ENCODE peak calls at places on chromosomes 11 and 22, in six cellular contexts. S is EH; H is Kasumi-1; P is CD8-positive, alpha-beta memory T cell; U is spleen; O is kidney glomerular epithelial cell. B is an unnamed sample.

GRCh38 chr22:29710922-29711593 is 8.7 kb upstream of the CABP7 start:
- DNase-seq in O (no peak), U (peak), S (no peak), H (no peak), P (no peak), B (no peak)

GRCh38 chr11:101446238-101446637 is 137.6 kb downstream of the TRPC6 start:
- DNase-seq in U (no peak), P (no peak), H (no peak), S (peak), O (no peak), B (no peak)

GRCh38 chr22:36180038-36180880 is 19.7 kb upstream of the APOL3 start:
- DNase-seq in H (peak), S (peak), O (peak), U (peak), P (peak), B (peak)

GRCh38 chr11:20443596-20443995 is 56.1 kb downstream of the PRMT3 start:
- DNase-seq in P (no peak), O (peak), U (no peak), H (peak), S (peak), B (no peak)

GRCh38 chr11:18314794-18315523 is 7.0 kb downstream of the HPS5 start:
- DNase-seq in S (peak), O (no peak), H (peak), U (no peak), P (no peak), B (no peak)

GRCh38 chr11:9269492-9270030 is 4.4 kb upstream of the DENND5A start:
- DNase-seq in S (peak), U (no peak), P (no peak), O (no peak), H (no peak), B (no peak)

GRCh38 chr22:31001124-31001770 is 32.2 kb downstream of the TUG1 start:
- DNase-seq in U (no peak), O (no peak), P (no peak), H (no peak), S (no peak), B (no peak)

GRCh38 chr11:11230802-11231562 is 122.1 kb downstream of the CSNK2A3 start:
- DNase-seq in O (no peak), S (no peak), H (peak), U (no peak), P (no peak), B (no peak)

GRCh38 chr11:19673924-19674390 is 38.7 kb upstream of the NAV2 start:
- DNase-seq in H (no peak), S (no peak), O (no peak), U (no peak), P (no peak), B (no peak)

GRCh38 chr11:78214331-78215194 is 25.8 kb downstream of the USP35 start:
- DNase-seq in O (no peak), S (no peak), H (no peak), P (no peak), U (peak), B (no peak)

GRCh38 chr11:36037031-36037430 is 93.2 kb downstream of the LDLRAD3 start:
- DNase-seq in U (no peak), S (peak), O (peak), P (no peak), H (no peak), B (no peak)

GRCh38 chr22:50674606-50675552 is 2.3 kb downstream of the SHANK3 start:
- DNase-seq in H (no peak), O (peak), S (no peak), P (no peak), U (no peak), B (no peak)

GRCh38 chr22:33575041-33575440 is 345.2 kb downstream of the LARGE1 start:
- DNase-seq in P (no peak), S (no peak), U (no peak), O (no peak), H (no peak), B (no peak)

GRCh38 chr11:12777208-12777874 is 103.1 kb downstream of the TEAD1 start:
- DNase-seq in P (no peak), H (no peak), S (peak), O (no peak), U (no peak), B (no peak)

GRCh38 chr22:30265851-30266444 is 703 bp downstream of the OSM start:
- DNase-seq in H (peak), U (peak), O (no peak), S (no peak), P (peak), B (peak)

GRCh38 chr11:119365071-119365591 is 16.4 kb downstream of the USP2 start:
- DNase-seq in P (no peak), H (peak), S (peak), U (peak), O (no peak), B (no peak)

GRCh38 chr11:47539681-47540039 is 13.3 kb downstream of the CELF1 start:
- DNase-seq in P (no peak), S (no peak), H (no peak), O (no peak), U (no peak), B (no peak)

GRCh38 chr11:35235944-35236666 is 97.1 kb downstream of the CD44 start:
- DNase-seq in O (peak), H (no peak), U (no peak), P (peak), S (no peak), B (peak)

B was measured in activated T-helper 2 cell treated with anti-CD3 and anti-CD28 coated beads, Interferon-gamma antibody, Interleukin-2, Interleukin-4, amounts not matched to agents 10 μg/mL and 5 μg/mL and 100 μg/mL, durations not matched to agents 14 hours and 24 hours and 36 hours.